ENCODE peak calls at places on chromosomes 5 and 9, in eight cellular contexts. Y, D, Q, T, M, J, C and A are unnamed samples.

GRCh38 chr5:1834721-1835425 is 33.7 kb downstream of the NDUFS6 start:
- DNase-seq in Y (no peak), D (no peak), Q (no peak), T (no peak), M (peak; percentile 50), J (no peak), C (no peak), A (no peak)

GRCh38 chr5:96747718-96748117 is 60.0 kb downstream of the ERAP1 start:
- DNase-seq in Y (no peak), D (no peak), Q (no peak), T (no peak), M (no peak), J (no peak), C (no peak), A (no peak)

GRCh38 chr5:142342128-142342981 is 17.5 kb upstream of the SPRY4 start:
- DNase-seq in Y (peak; percentile 9), D (no peak), Q (no peak), T (no peak), M (peak; percentile 53), J (no peak), C (no peak), A (no peak)

GRCh38 chr9:137534256-137535119 is 15.7 kb downstream of the PNPLA7 start:
- DNase-seq in Y (peak; percentile 61), D (no peak), Q (no peak), T (peak; percentile 59), M (no peak), J (no peak), C (peak; percentile 73), A (peak; percentile 32)

GRCh38 chr5:135576075-135576599 is 2.7 kb downstream of the CXCL14 start:
- DNase-seq in Y (no peak), D (no peak), Q (no peak), T (no peak), M (no peak), J (no peak), C (no peak), A (no peak)

GRCh38 chr5:75303419-75303818 is 33.6 kb upstream of the HMGCR start:
- DNase-seq in Y (no peak), D (no peak), Q (no peak), T (no peak), M (no peak), J (no peak), C (no peak), A (no peak)

GRCh38 chr9:88872171-88872946 is 118.9 kb upstream of the S1PR3 start:
- DNase-seq in Y (no peak), D (no peak), Q (no peak), T (no peak), M (no peak), J (no peak), C (no peak), A (no peak)

GRCh38 chr5:54325610-54326311 is 15.4 kb upstream of the ARL15 start:
- DNase-seq in Y (peak; percentile 84), D (no peak), Q (no peak), T (no peak), M (no peak), J (no peak), C (no peak), A (no peak)

GRCh38 chr5:153276151-153276550 is 214.3 kb upstream of the GRIA1 start:
- DNase-seq in Y (peak; percentile 23), D (no peak), Q (peak; percentile 15), T (no peak), M (no peak), J (no peak), C (no peak), A (peak; percentile 32)

GRCh38 chr5:72767289-72768010 is 49.0 kb upstream of the TNPO1 start:
- DNase-seq in Y (peak; percentile 7), D (no peak), Q (no peak), T (no peak), M (no peak), J (no peak), C (peak; percentile 41), A (no peak)

GRCh38 chr5:132093310-132093709 is 19.7 kb downstream of the CSF2 start:
- DNase-seq in Y (no peak), D (no peak), Q (no peak), T (no peak), M (no peak), J (no peak), C (no peak), A (no peak)

GRCh38 chr5:171155621-171156020 is 153.4 kb upstream of the TLX3 start:
- DNase-seq in Y (no peak), D (no peak), Q (no peak), T (no peak), M (no peak), J (no peak), C (no peak), A (no peak)

GRCh38 chr5:135429326-135429725 is 17.8 kb downstream of the DCANP1 start:
- DNase-seq in Y (no peak), D (no peak), Q (no peak), T (no peak), M (no peak), J (no peak), C (no peak), A (no peak)

GRCh38 chr5:151002250-151002649 is 18.1 kb upstream of the GPX3 start:
- DNase-seq in Y (peak; percentile 36), D (no peak), Q (no peak), T (no peak), M (no peak), J (no peak), C (peak; percentile 33), A (no peak)

GRCh38 chr9:24436761-24437160 is 108.9 kb downstream of the IZUMO3 start:
- DNase-seq in Y (no peak), D (no peak), Q (peak; percentile 3), T (no peak), M (no peak), J (no peak), C (no peak), A (no peak)

GRCh38 chr5:72195581-72195980 is 88.3 kb downstream of the MAP1B start:
- DNase-seq in Y (no peak), D (no peak), Q (no peak), T (no peak), M (no peak), J (no peak), C (no peak), A (no peak)

GRCh38 chr9:72930828-72931227 is 22.0 kb downstream of the ALDH1A1 start:
- DNase-seq in Y (no peak), D (no peak), Q (no peak), T (no peak), M (no peak), J (no peak), C (peak; percentile 19), A (no peak)

GRCh38 chr5:139658501-139658927 is 10.4 kb downstream of the CXXC5 start:
- DNase-seq in Y (no peak), D (no peak), Q (no peak), T (no peak), M (no peak), J (no peak), C (no peak), A (no peak)

GRCh38 chr9:107907261-107907660 is 417.7 kb upstream of the KLF4 start:
- DNase-seq in Y (no peak), D (no peak), Q (no peak), T (no peak), M (no peak), J (no peak), C (no peak), A (no peak)

GRCh38 chr9:70995511-70995910 is 125.9 kb downstream of the TRPM3 start:
- DNase-seq in Y (no peak), D (no peak), Q (no peak), T (no peak), M (no peak), J (no peak), C (no peak), A (no peak)
- H3K27ac ChIP-seq in Y (no peak overlapping the region), D (no peak overlapping the region), Q (no peak overlapping the region), T (no peak overlapping the region), M (no peak overlapping the region), J (no peak overlapping the region), C (no peak overlapping the region), A (no peak overlapping the region)

GRCh38 chr9:136380381-136380780 is 6.9 kb upstream of the CARD9 start:
- DNase-seq in Y (no peak), D (no peak), Q (no peak), T (no peak), M (no peak), J (no peak), C (no peak), A (no peak)
- TF ChIP-seq EP300 in Y (no peak), D (no peak), Q (no peak), T (no peak), M (no peak), J (no peak), C (no peak), A (no peak)

DNA sequence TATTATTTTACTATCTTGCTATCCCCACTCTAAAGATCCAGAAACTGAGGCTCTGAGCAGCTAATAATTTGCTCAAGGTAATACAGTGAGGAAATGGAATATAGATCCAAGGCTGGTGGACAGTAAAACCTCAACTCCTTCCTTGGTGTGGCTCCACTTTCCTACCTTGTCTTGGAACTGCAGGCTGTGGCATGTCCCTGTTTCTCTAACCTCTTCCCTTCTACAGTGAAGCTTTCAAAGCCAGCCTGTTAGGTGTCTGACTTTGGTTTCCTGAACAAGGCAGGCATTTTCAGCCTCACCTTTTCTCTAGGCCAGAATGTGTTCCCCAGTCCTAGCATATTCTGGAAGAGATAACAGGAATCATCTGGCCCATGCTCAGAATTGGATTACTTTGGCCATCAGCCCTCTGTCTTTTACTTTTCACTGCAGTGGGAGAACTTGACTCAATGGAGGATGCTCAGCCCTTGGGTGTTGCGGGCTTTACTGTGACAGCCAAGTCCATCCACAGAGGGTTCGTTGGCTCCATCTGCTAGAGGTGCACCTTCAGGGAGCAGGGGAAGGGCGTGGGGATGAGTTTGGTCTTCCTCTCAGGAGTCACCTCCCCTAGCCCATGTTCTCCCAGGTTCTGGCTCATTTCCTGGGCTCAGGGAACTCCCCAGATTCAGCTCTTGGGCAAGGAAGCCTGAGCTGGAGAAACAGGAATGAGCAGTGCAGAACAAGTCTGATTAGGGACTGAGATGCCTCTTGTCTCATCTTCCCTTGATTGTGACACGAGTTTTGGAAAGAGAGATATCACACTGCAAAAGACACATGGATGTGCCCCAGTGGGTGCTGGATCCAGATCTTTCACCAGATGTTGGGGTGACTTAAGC is 1.1 kb downstream of the NIPAL4 start:
- DNase-seq in Y (no peak), D (no peak), Q (no peak), T (no peak), M (no peak), J (no peak), C (no peak), A (no peak)
- H3K4me3 ChIP-seq in Y (no peak overlapping the region), D (no peak overlapping the region), Q (no peak overlapping the region), T (peak overlapping the region; percentile 56), M (peak overlapping the region; percentile 57), J (no peak overlapping the region), C (peak overlapping the region; percentile 77), A (no peak overlapping the region)

GRCh38 chr5:3099954-3100353 is 348.5 kb upstream of the IRX2 start:
- DNase-seq in Y (no peak), D (no peak), Q (no peak), T (no peak), M (no peak), J (no peak), C (no peak), A (no peak)

GRCh38 chr5:3101561-3101960 is 350.1 kb upstream of the IRX2 start:
- DNase-seq in Y (no peak), D (no peak), Q (no peak), T (no peak), M (no peak), J (no peak), C (no peak), A (no peak)

GRCh38 chr5:3099526-3099925 is 348.0 kb upstream of the IRX2 start:
- DNase-seq in Y (no peak), D (no peak), Q (no peak), T (no peak), M (no peak), J (no peak), C (no peak), A (no peak)

GRCh38 chr5:3102531-3102930 is 351.1 kb upstream of the IRX2 start:
- DNase-seq in Y (no peak), D (no peak), Q (no peak), T (no peak), M (no peak), J (no peak), C (no peak), A (no peak)

GRCh38 chr5:3100921-3101551 is 349.6 kb upstream of the IRX2 start:
- DNase-seq in Y (no peak), D (no peak), Q (peak; percentile 86), T (no peak), M (no peak), J (no peak), C (no peak), A (no peak)
- H3K27ac ChIP-seq in Y (no peak overlapping the region), D (no peak overlapping the region), Q (peak overlapping the region; percentile 83), T (no peak overlapping the region), M (no peak overlapping the region), J (no peak overlapping the region), C (no peak overlapping the region), A (no peak overlapping the region)